ENCODE peak calls at places on chromosomes 1 and 21, in eight cellular contexts. D is tibial nerve; N is uterus; S is heart left ventricle; L is upper lobe of left lung; P is CD8-positive, alpha-beta T cell; U is prostate gland; G is sigmoid colon. A is an unnamed sample. For H3K9me3, the result is how much of the 10 kb centered on the place peaks cover.

GRCh38 chr1:28392027-28392652 is 22.6 kb downstream of the PHACTR4 start:
- DNase-seq in L (no peak), N (no peak), U (no peak), G (no peak), D (no peak), P (no peak), S (no peak), A (peak)

GRCh38 chr1:50523548-50523947 is 100.3 kb upstream of the DMRTA2 start:
- DNase-seq in P (no peak), L (no peak), N (no peak), G (no peak), S (no peak), U (no peak), D (no peak), A (no peak)

GRCh38 chr1:234724517-234725176 is 114.7 kb upstream of the IRF2BP2 start:
- DNase-seq in P (peak), L (peak), U (no peak), G (peak), S (peak), D (peak), N (peak), A (no peak)

GRCh38 chr1:58155418-58156123 is 391.0 kb downstream of the OMA1 start:
- DNase-seq in P (no peak), G (no peak), S (peak), U (no peak), D (no peak), L (no peak), N (no peak), A (no peak)

GRCh38 chr21:16315223-16315622 is 585.4 kb downstream of the USP25 start:
- DNase-seq in P (no peak), S (no peak), G (no peak), L (no peak), U (no peak), N (no peak), D (no peak), A (no peak)

GRCh38 chr1:218521414-218522169 is 176.5 kb downstream of the TGFB2 start:
- DNase-seq in S (peak), G (peak), L (peak), P (no peak), N (peak), U (peak), D (peak), A (peak)

GRCh38 chr1:22347854-22348760 is 103.5 kb upstream of the ZBTB40 start:
- DNase-seq in L (no peak), N (no peak), P (no peak), U (peak), D (no peak), G (no peak), S (no peak), A (peak)

GRCh38 chr1:20616468-20617156 is 16.6 kb upstream of the PINK1 start:
- DNase-seq in P (no peak), D (no peak), L (no peak), G (no peak), U (no peak), S (peak), N (peak), A (no peak)

GRCh38 chr21:45935628-45936027 is 45.9 kb upstream of the COL6A1 start:
- DNase-seq in P (no peak), D (no peak), U (no peak), L (no peak), N (no peak), G (no peak), S (no peak), A (no peak)

GRCh38 chr1:165152727-165153126 is 203.8 kb downstream of the LMX1A start:
- DNase-seq in D (no peak), L (no peak), N (no peak), P (no peak), S (no peak), G (no peak), U (no peak), A (no peak)

GRCh38 chr21:41501919-41502318 is 6.0 kb downstream of the TMPRSS2 start:
- DNase-seq in D (no peak), L (no peak), G (no peak), N (no peak), S (no peak), U (no peak), P (no peak), A (no peak)

GRCh38 chr1:63731117-63732043 is 42.4 kb upstream of the ROR1 start:
- DNase-seq in P (no peak), D (peak), G (no peak), L (no peak), N (no peak), S (peak), U (no peak), A (peak)

GRCh38 chr21:16476056-16476850 is 746.5 kb downstream of the USP25 start:
- DNase-seq in D (no peak), L (no peak), P (no peak), S (no peak), G (no peak), N (no peak), U (no peak), A (no peak)

GRCh38 chr1:214216779-214217178 is 64.2 kb upstream of the SMYD2 start:
- DNase-seq in P (no peak), L (no peak), S (no peak), U (peak), D (no peak), N (no peak), G (no peak), A (no peak)

GRCh38 chr1:225468270-225469020 is 40.6 kb upstream of the LBR start:
- DNase-seq in L (no peak), G (peak), U (no peak), S (no peak), P (no peak), D (no peak), N (no peak), A (no peak)

GRCh38 chr1:153348511-153349362 is at the start of gene PGLYRP4:
- DNase-seq in P (no peak), D (no peak), U (no peak), N (no peak), S (no peak), G (no peak), L (no peak), A (no peak)

GRCh38 chr1:111476761-111477309 is 3.1 kb downstream of the C1orf162 start:
- DNase-seq in U (no peak), N (no peak), D (no peak), L (no peak), G (no peak), S (no peak), P (peak), A (no peak)

GRCh38 chr1:205042911-205043806 is at the start of gene CNTN2:
- DNase-seq in N (no peak), U (no peak), S (no peak), G (no peak), D (no peak), L (peak), P (no peak), A (no peak)

GRCh38 chr1:178134061-178134460 is 40.2 kb downstream of the RASAL2 start:
- DNase-seq in N (no peak), D (no peak), S (no peak), L (no peak), P (no peak), G (no peak), U (no peak), A (no peak)

DNA sequence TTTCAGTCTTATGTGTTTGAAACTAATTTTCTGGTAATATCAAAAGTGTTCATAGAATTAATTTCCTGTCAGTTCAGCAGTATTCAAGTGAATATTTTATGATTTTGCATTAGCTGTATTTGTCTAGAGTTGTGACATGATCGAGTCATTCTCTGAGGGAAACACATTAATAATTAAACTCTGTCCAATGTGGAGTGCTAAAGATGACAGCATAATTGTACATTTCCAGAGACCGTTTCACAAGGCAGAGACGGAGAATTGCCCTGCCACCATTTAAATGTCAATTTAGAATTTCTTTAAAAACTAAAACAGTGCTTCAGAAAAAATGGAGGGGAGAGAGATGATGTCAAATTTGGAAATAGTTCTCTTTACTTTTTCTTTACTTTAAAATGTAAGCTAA is 1359.1 kb upstream of the ADGRL4 start:
- DNase-seq in U (no peak), L (no peak), D (no peak), G (no peak), P (no peak), N (no peak), S (no peak), A (no peak)
- H3K9me3 ChIP-seq in U (under half), L (under half), D (under half), G (under half), P (under half), N (under half), S (under half), A (under half)

GRCh38 chr1:156421939-156422601 is 53.1 kb downstream of the RHBG start:
- DNase-seq in D (no peak), S (no peak), N (no peak), L (no peak), G (no peak), U (no peak), P (no peak), A (no peak)
- H3K27ac ChIP-seq in D (no peak), S (no peak), N (no peak), L (no peak), G (no peak), U (no peak), P (no peak), A (no peak)

DNA sequence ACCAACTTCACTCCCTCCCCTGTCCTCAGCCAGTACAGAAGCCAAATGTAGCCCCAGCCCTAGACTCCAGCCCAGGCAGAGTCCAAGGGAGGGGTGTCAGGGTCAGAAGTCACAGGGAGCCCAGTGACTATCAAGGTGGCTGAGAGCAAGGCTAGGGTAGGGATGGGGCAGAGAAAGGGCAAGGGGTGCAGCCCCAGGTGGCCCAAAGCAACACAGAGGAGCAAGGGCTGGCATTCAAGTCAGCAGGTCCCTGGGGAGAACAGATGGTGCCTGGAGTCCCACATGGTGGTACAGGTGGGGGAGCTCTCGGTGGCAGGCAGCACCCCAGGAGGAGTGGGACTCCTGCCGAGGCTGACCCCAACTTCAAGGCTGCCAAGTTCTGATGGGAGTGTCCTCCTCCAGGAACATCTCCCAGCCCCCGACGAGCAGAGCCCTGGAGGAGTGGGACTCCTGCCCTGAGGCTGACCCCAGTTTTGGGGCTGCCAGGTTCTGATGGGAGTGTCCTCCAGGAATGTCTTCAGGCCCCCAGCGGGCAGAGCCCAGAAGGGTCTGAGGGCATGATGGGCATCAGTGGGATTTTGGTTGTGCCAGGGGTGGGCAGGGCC is 3.7 kb upstream of the DVL1 start:
- DNase-seq in P (no peak), G (no peak), U (no peak), S (no peak), N (no peak), L (peak), D (no peak), A (no peak)
- H3K4me3 ChIP-seq in P (no peak), G (no peak), U (no peak), S (no peak), N (no peak), L (no peak), D (no peak), A (no peak)

GRCh38 chr1:79128726-79129125 is 122.2 kb upstream of the ADGRL4 start:
- DNase-seq in L (no peak), D (no peak), S (no peak), N (no peak), G (no peak), P (no peak), U (no peak), A (no peak)
- H3K9me3 ChIP-seq in L (under half), D (under half), S (under half), N (under half), G (under half), P (under half), U (under half), A (under half)

DNA sequence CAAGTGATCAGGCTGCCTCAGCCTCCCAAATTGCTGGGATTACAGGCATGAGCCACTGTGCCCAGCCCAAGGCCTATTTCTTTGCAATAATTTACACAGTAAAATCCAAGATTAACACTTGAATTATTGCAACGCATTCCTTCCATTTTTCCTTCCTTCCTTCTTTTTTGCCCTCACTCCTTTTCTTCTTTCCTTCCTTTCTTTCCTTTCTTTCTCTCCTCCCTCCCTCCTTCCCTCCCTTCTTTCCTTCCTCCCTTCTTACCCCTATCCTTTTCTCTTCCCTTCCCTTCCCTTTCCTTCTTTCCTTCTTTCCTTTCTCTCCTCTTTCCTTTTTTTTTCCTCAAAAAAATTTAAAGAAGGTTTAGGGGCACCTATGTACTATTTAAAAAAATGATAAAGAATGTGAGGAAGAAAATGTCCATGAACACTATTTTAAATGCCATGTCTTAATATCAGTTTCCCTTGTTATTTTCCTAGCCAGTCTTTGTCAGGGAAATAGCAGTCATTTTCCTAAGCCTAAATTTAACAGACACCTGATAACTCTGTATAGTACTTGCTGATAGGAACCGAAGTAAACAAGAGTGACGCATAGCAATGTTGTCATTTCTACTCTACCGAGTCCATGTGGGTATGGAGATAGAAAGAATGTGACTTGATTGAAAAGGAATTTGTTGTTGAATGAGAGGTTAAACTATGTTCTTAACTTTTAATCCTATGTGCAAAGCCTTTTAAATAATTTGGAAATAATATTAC is 79.8 kb upstream of the HMCN1 start:
- DNase-seq in L (no peak), S (no peak), G (no peak), P (no peak), N (no peak), D (no peak), U (no peak), A (peak)
- H3K27ac ChIP-seq in L (no peak), S (peak), G (no peak), P (no peak), N (no peak), D (no peak), U (no peak), A (no peak)

DNA sequence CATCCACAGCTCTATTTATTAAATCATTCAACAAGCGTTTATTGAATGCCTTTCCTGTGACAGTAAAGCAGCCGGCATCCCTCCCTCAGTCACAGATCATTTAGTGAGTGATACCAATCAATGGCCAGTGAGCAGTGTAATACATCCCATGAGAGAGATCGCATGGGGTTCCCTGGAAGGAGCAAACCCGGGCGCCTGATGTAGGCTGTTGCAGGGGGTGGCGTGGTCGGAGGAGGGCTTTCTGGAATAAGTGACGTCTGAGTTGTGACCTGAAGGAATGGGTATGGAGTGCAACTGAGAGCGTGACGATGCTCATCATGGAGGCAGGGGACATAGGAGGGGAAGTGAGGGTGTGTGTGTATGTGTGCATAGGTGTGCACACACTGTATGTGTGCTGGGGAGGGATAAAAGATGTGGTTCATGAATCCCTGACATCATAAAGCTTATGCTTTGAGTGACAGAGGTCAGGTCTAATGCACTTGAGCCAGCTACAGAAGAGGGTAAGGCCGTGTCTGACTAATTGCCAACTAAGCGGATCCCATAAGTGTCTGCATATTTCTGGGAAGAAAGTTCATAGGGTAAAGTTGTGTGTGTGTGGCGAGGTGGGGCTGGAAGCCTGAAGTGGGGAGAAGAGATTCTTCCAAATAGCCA is 6.5 kb downstream of the FCMR start:
- DNase-seq in U (no peak), G (no peak), P (no peak), L (no peak), D (no peak), N (no peak), S (no peak), A (no peak)
- H3K4me3 ChIP-seq in U (no peak), G (no peak), P (peak), L (no peak), D (no peak), N (no peak), S (no peak), A (no peak)

A was measured in SJSA1.